ENCODE peak calls at places on chromosomes 7 and 10, in eight cellular contexts. A, V, L, E, Y, P, K and S are unnamed samples.

GRCh38 chr7:130904031-130904757 is 170.2 kb upstream of the KLF14 start:
- DNase-seq in E (no peak), P (no peak), L (peak; percentile 93), Y (no peak), A (peak; percentile 64), V (no peak), K (no peak), S (peak; percentile 99)

GRCh38 chr10:16867556-16867955 is 50.3 kb upstream of the RSU1 start:
- DNase-seq in P (no peak), V (no peak), L (peak; percentile 36), A (no peak), Y (no peak), E (no peak), K (peak; percentile 90), S (peak; percentile 74)

GRCh38 chr10:101229275-101230184 is at the start of gene LBX1:
- DNase-seq in V (no peak), L (no peak), A (no peak), E (no peak), K (no peak), Y (no peak), P (peak; percentile 39), S (no peak)

GRCh38 chr10:24962998-24963397 is 10.6 kb upstream of the PRTFDC1 start:
- DNase-seq in V (peak; percentile 71), K (peak; percentile 60), E (no peak), A (no peak), P (no peak), Y (no peak), L (no peak), S (peak; percentile 94)

GRCh38 chr7:142908921-142909870 is 23.7 kb upstream of the TRPV6 start:
- DNase-seq in E (peak; percentile 14), L (no peak), Y (no peak), P (no peak), V (peak; percentile 80), K (no peak), A (no peak), S (peak; percentile 42)

GRCh38 chr10:77400041-77400440 is 237.6 kb downstream of the KCNMA1 start:
- DNase-seq in L (no peak), P (no peak), A (no peak), Y (no peak), E (no peak), K (no peak), V (no peak), S (no peak)

GRCh38 chr7:18693401-18693800 is 197.9 kb downstream of the HDAC9 start:
- DNase-seq in P (no peak), L (peak; percentile 84), A (peak; percentile 63), K (peak; percentile 69), E (peak; percentile 71), Y (no peak), V (peak; percentile 14), S (peak; percentile 23)

GRCh38 chr7:129271500-129272355 is 46.9 kb downstream of the AHCYL2 start:
- DNase-seq in K (peak; percentile 29), E (peak; percentile 41), A (peak; percentile 6), V (peak; percentile 30), P (peak; percentile 52), Y (peak; percentile 76), L (peak; percentile 67), S (peak; percentile 65)

GRCh38 chr7:8714791-8715190 is 281.4 kb downstream of the NXPH1 start:
- DNase-seq in E (no peak), A (no peak), P (no peak), Y (no peak), L (no peak), V (no peak), K (no peak), S (no peak)

GRCh38 chr7:17130281-17131059 is 168.0 kb upstream of the AHR start:
- DNase-seq in A (peak; percentile 39), P (no peak), K (peak; percentile 64), V (peak; percentile 46), Y (no peak), E (peak; percentile 25), L (peak; percentile 68), S (peak; percentile 81)

GRCh38 chr10:97427571-97428179 is 1.7 kb downstream of the PGAM1 start:
- DNase-seq in V (peak; percentile 67), P (no peak), K (no peak), Y (no peak), L (peak; percentile 31), A (no peak), E (peak; percentile 60), S (peak; percentile 85)

GRCh38 chr10:28495084-28495483 is 37.8 kb upstream of the WAC start:
- DNase-seq in L (no peak), Y (no peak), E (no peak), V (no peak), A (no peak), P (no peak), K (no peak), S (no peak)

GRCh38 chr10:79415736-79416577 is 29.5 kb downstream of the ZCCHC24 start:
- DNase-seq in E (no peak), V (no peak), A (no peak), K (no peak), L (no peak), Y (no peak), P (no peak), S (no peak)

GRCh38 chr7:95004618-95005282 is 97.4 kb downstream of the PPP1R9A start:
- DNase-seq in A (no peak), K (no peak), P (peak; percentile 40), Y (no peak), L (no peak), E (no peak), V (no peak), S (peak; percentile 88)

GRCh38 chr7:114345494-114345893 is 69.1 kb upstream of the FOXP2 start:
- DNase-seq in E (no peak), K (peak; percentile 23), P (no peak), V (no peak), A (no peak), L (peak; percentile 83), Y (no peak), S (peak; percentile 1)

GRCh38 chr7:54955296-54955695 is 63.5 kb upstream of the EGFR start:
- DNase-seq in L (no peak), V (no peak), A (no peak), P (no peak), K (no peak), Y (no peak), E (no peak), S (no peak)

GRCh38 chr10:86536294-86536861 is 14.8 kb upstream of the WAPL start:
- DNase-seq in A (no peak), Y (peak; percentile 75), V (no peak), E (no peak), P (no peak), K (no peak), L (no peak), S (no peak)